ENCODE peak calls at places on chromosomes 2 and 18, in eight cellular contexts. S is stomach, L is GM20000, X is lower lobe of right lung, M is heart left ventricle, K is GM12865, B is adrenal gland, J is cardiac fibroblast. P is an unnamed sample.

GRCh38 chr2:26597197-26597596 is 44.0 kb downstream of the CIB4 start:
- DNase-seq in S (no peak), L (no peak), X (no peak), M (no peak), K (no peak), B (no peak), J (no peak), P (no peak)

GRCh38 chr2:181891966-181892794 is 650 bp downstream of the ITPRID2 start:
- DNase-seq in S (peak; percentile 71), L (peak; percentile 69), X (peak; percentile 84), M (peak; percentile 70), K (peak; percentile 77), B (peak; percentile 81), J (peak; percentile 71), P (peak; percentile 48)

GRCh38 chr2:52414596-52414995 is 1353.0 kb upstream of the CHAC2 start:
- DNase-seq in S (no peak), L (no peak), X (no peak), M (no peak), K (no peak), B (no peak), J (no peak), P (no peak)

GRCh38 chr2:196515041-196515440 is 124.5 kb upstream of the CCDC150 start:
- DNase-seq in S (no peak), L (no peak), X (no peak), M (peak; percentile 24), K (no peak), B (no peak), J (no peak), P (no peak)

GRCh38 chr18:67612281-67612680 is 95.8 kb upstream of the DSEL start:
- DNase-seq in S (no peak), L (no peak), X (no peak), M (no peak), K (no peak), B (no peak), J (no peak), P (no peak)

GRCh38 chr18:80253871-80254492 is 6.7 kb upstream of the PARD6G start:
- DNase-seq in S (no peak), L (no peak), X (no peak), M (no peak), K (no peak), B (no peak), J (no peak), P (no peak)

GRCh38 chr2:9630001-9630749 is 622 bp downstream of the YWHAQ start:
- DNase-seq in S (peak; percentile 76), L (peak; percentile 84), X (peak; percentile 87), M (peak; percentile 82), K (peak; percentile 83), B (peak; percentile 84), J (peak; percentile 79), P (peak; percentile 18)

GRCh38 chr2:13884271-13884976 is 748.1 kb upstream of the LRATD1 start:
- DNase-seq in S (no peak), L (no peak), X (no peak), M (no peak), K (no peak), B (no peak), J (peak; percentile 0), P (no peak)

GRCh38 chr18:11948852-11949523 is 32.3 kb upstream of the IMPA2 start:
- DNase-seq in S (no peak), L (no peak), X (no peak), M (no peak), K (no peak), B (no peak), J (peak; percentile 41), P (peak; percentile 36)

GRCh38 chr2:25598911-25599310 is 74.5 kb downstream of the DTNB start:
- DNase-seq in S (no peak), L (no peak), X (no peak), M (no peak), K (no peak), B (no peak), J (no peak), P (no peak)

GRCh38 chr2:97751752-97752151 is 38.4 kb downstream of the ZAP70 start:
- DNase-seq in S (no peak), L (no peak), X (no peak), M (no peak), K (no peak), B (no peak), J (peak; percentile 35), P (no peak)

GRCh38 chr2:202494300-202494699 is 118.2 kb downstream of the BMPR2 start:
- DNase-seq in S (no peak), L (no peak), X (no peak), M (no peak), K (no peak), B (no peak), J (peak; percentile 75), P (peak; percentile 32)

GRCh38 chr2:64165696-64166095 is 21.5 kb upstream of the PELI1 start:
- DNase-seq in S (no peak), L (no peak), X (no peak), M (no peak), K (no peak), B (no peak), J (peak; percentile 16), P (no peak)

GRCh38 chr2:174553811-174554493 is 43.7 kb downstream of the WIPF1 start:
- DNase-seq in S (no peak), L (peak; percentile 57), X (no peak), M (no peak), K (peak; percentile 50), B (no peak), J (no peak), P (no peak)

GRCh38 chr18:697771-698170 is 14.7 kb downstream of the ENOSF1 start:
- DNase-seq in S (peak; percentile 13), L (no peak), X (no peak), M (no peak), K (no peak), B (peak; percentile 36), J (no peak), P (no peak)

GRCh38 chr2:240797500-240797895 is 22.5 kb downstream of the KIF1A start:
- DNase-seq in S (no peak), L (no peak), X (peak; percentile 27), M (no peak), K (no peak), B (no peak), J (no peak), P (no peak)
- TF ChIP-seq CTCF in S (no peak), L (no peak), X (no peak), M (no peak), K (no peak), B (no peak), J (no peak), P (no peak)

DNA sequence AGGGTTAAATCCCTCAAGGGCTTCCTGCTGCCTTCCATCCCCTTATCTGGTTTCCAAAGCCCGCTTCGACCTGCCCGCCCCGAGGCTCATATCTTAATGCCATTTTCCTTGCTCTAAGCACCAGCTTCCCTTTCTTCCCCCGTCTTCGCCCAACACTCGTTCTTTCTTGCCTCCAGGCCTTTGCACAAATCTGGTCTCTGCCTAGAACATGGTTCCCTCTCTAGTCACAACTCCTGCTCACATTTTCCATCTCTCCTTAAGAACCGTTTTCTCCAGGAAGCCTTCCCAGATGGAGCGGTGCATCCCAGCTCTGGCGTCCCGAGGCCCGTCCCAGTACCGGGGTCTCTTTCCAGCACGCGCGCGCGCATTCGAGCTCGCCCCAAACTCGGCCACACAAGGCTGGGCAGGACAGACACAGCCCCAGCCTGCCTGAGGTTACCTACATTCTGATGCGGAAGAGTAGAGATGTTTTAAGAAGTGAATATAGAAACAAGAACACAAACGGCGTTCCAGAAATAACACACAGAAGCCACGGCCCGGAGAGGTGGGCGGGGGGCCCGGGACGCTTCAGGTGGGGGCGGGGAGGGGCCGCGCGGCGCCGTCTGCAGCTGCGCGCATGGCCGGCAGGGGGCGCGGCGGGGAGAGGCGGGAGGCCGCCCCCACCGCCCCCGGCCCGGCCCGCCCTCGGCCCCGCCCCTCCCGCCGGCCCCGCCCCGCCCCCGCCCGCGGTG is at the start of gene DGKD:
- DNase-seq in S (peak; percentile 69), L (peak; percentile 98), X (peak; percentile 75), M (peak; percentile 66), K (peak; percentile 88), B (peak; percentile 67), J (peak; percentile 59), P (no peak)
- TF ChIP-seq CTCF in S (no peak), L (peak; percentile 28), X (no peak), M (no peak), K (peak; percentile 51), B (peak; percentile 11), J (peak; percentile 14), P (peak; percentile 47)

DNA sequence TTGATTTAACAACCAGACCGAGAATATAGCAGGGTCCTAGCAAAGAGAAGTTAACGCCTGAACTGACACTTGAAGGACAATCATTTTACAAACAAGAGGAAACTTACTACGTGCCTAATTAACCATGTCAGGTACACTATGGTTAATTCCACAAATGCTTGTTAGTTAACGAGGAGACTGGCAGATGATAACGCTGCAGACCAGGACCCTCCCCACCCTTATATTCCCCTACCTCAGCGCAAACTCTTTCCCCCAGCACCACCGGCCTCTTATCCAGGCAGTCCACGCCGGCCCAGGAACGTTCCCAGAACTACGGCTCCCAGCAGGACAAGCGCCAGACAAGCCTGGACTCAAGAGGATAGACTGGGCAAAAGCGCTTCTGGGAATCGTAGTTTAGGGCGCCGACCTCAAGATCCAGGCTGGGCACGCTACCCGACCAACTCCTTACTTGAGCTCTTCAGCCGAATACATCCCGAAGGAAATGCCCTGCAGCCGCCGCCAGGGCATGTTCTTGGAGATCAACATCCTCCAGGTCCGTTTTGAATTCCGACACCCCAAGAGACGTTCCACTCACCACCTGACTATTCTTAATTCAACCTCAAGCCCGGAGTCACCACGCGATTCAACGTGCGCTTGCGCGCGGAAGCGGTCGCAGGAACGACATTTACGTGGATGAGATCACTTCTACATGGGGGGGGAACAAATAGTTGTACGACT is at the start of gene POLR1A:
- DNase-seq in S (peak; percentile 90), L (peak; percentile 61), X (peak; percentile 92), M (peak; percentile 91), K (peak; percentile 92), B (peak; percentile 97), J (peak; percentile 96), P (peak; percentile 88)
- TF ChIP-seq CTCF in S (no peak), L (no peak), X (peak; percentile 10), M (no peak), K (no peak), B (no peak), J (no peak), P (peak; percentile 45)

DNA sequence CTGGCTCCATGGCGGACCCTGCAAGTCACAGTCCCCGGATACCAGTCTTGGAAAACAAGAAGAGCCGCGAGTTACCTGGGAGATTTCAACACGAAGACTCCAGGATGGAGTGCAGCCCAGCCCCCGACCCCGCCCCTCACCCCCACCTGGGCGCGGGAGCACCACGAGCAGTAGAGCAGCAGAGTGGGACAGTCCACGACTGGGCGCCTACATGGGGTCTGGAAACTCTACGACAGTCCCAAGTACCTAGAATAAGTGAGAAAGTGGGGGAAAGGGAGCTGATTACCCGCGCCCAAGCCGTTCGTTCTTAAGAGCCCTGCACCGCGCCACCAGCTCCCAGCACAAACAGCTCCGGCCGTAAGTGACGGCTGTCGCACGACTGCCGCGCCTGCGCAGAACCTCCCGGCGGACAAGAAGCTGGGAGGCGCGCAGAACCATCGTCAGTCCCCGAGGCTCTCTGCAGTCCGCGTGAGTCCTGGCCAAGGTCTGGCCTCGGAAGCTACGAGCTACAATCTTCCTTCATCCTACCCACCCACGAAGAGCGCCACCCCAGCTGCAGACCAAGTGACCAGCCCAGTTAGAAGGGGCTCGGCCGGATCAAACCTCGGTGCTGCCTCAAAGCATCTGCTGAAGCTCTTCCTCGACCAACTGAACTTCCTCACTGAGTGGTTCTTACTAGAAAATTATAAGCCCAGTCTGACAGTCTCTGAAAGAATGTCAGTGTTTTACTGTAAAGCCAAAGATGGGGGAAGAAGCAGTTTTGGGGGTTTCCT is at the start of gene DPY30:
- DNase-seq in S (peak; percentile 93), L (peak; percentile 88), X (peak; percentile 96), M (peak; percentile 90), K (peak; percentile 97), B (peak; percentile 96), J (peak; percentile 96), P (peak; percentile 90)
- TF ChIP-seq CTCF in S (no peak), L (no peak), X (no peak), M (no peak), K (peak; percentile 1), B (no peak), J (no peak), P (no peak)

P was measured in HFFc6.